ENCODE peak calls at places on chromosome 22, in nine cellular contexts. W is HFF-Myc, Q is cardiac muscle cell, L is HFFc6, S is fibroblast of mammary gland, K is cardiac fibroblast, E is lung microvascular endothelial cell, T is mucosa of gallbladder, I is kidney tubule cell. V is an unnamed sample.

GRCh38 chr22:46737976-46738641 is at the start of gene CERK:
- DNase-seq in W (no peak), Q (peak), L (peak), S (peak), K (peak), E (peak), T (peak), I (peak), V (peak)

GRCh38 chr22:50260801-50261614 is 475 bp downstream of the MAPK12 start:
- DNase-seq in W (no peak), Q (peak), L (peak), S (peak), K (peak), E (peak), T (no peak), I (peak), V (no peak)

GRCh38 chr22:28594784-28595324 is 84.8 kb downstream of the TTC28 start:
- DNase-seq in W (peak), Q (peak), L (peak), S (peak), K (peak), E (peak), T (no peak), I (peak), V (no peak)

GRCh38 chr22:21455334-21456089 is 11.7 kb upstream of the TMEM191C start:
- DNase-seq in W (no peak), Q (no peak), L (no peak), S (no peak), K (no peak), E (no peak), T (peak), I (no peak), V (peak)

GRCh38 chr22:27842236-27842993 is 40.9 kb upstream of the MN1 start:
- DNase-seq in W (no peak), Q (peak), L (no peak), S (no peak), K (no peak), E (no peak), T (no peak), I (no peak), V (no peak)

GRCh38 chr22:40518840-40519239 is 117.7 kb downstream of the MRTFA start:
- DNase-seq in W (no peak), Q (no peak), L (no peak), S (no peak), K (no peak), E (no peak), T (no peak), I (no peak), V (no peak)

GRCh38 chr22:45064313-45065268 is 54.8 kb upstream of the PHF21B start:
- DNase-seq in W (peak), Q (no peak), L (peak), S (peak), K (peak), E (no peak), T (no peak), I (peak), V (no peak)

GRCh38 chr22:24117942-24118341 is 63.3 kb upstream of the SUSD2 start:
- DNase-seq in W (no peak), Q (no peak), L (no peak), S (no peak), K (no peak), E (no peak), T (no peak), I (no peak), V (no peak)

GRCh38 chr22:19133561-19133960 is 2.5 kb downstream of the TSSK2 start:
- DNase-seq in W (no peak), Q (no peak), L (no peak), S (no peak), K (no peak), E (no peak), T (no peak), I (no peak), V (no peak)

GRCh38 chr22:19710769-19711106 is 3.6 kb upstream of the SEPTIN5 start:
- DNase-seq in W (no peak), Q (no peak), L (no peak), S (no peak), K (no peak), E (no peak), T (no peak), I (no peak), V (no peak)

GRCh38 chr22:21963790-21964211 is 11.2 kb upstream of the PPM1F start:
- DNase-seq in W (no peak), Q (no peak), L (no peak), S (no peak), K (no peak), E (no peak), T (no peak), I (no peak), V (no peak)

GRCh38 chr22:30121988-30122387 is 41.7 kb downstream of the HORMAD2 start:
- DNase-seq in W (no peak), Q (no peak), L (no peak), S (no peak), K (no peak), E (no peak), T (no peak), I (no peak), V (no peak)

GRCh38 chr22:30694638-30695350 is at the start of gene OSBP2:
- DNase-seq in W (no peak), Q (peak), L (no peak), S (no peak), K (no peak), E (peak), T (peak), I (peak), V (peak)

GRCh38 chr22:31630331-31631329 is 31.4 kb downstream of the PISD start:
- DNase-seq in W (no peak), Q (peak), L (peak), S (peak), K (peak), E (peak), T (peak), I (peak), V (peak)

GRCh38 chr22:39110631-39111561 is 13.9 kb downstream of the APOBEC3H start:
- DNase-seq in W (no peak), Q (no peak), L (no peak), S (no peak), K (no peak), E (no peak), T (no peak), I (peak), V (no peak)

GRCh38 chr22:20175597-20175900 is 24.7 kb upstream of the CCDC188 start:
- DNase-seq in W (peak), Q (no peak), L (no peak), S (peak), K (no peak), E (peak), T (no peak), I (no peak), V (no peak)

GRCh38 chr22:18045794-18046193 is 21.4 kb upstream of the MICAL3 start:
- DNase-seq in W (no peak), Q (no peak), L (no peak), S (no peak), K (no peak), E (no peak), T (no peak), I (no peak), V (no peak)

GRCh38 chr22:24067587-24068376 is 56.7 kb downstream of the CABIN1 start:
- DNase-seq in W (no peak), Q (no peak), L (no peak), S (no peak), K (no peak), E (no peak), T (peak), I (peak), V (no peak)

GRCh38 chr22:35524966-35525686 is 15.5 kb upstream of the RASD2 start:
- DNase-seq in W (no peak), Q (no peak), L (no peak), S (no peak), K (no peak), E (no peak), T (peak), I (no peak), V (no peak)

GRCh38 chr22:42648368-42649260 is 578 bp downstream of the CYB5R3 start:
- DNase-seq in W (no peak), Q (no peak), L (no peak), S (peak), K (peak), E (peak), T (peak), I (peak), V (no peak)

GRCh38 chr22:50479686-50480085 is 1.7 kb upstream of the ADM2 start:
- DNase-seq in W (no peak), Q (no peak), L (no peak), S (no peak), K (no peak), E (no peak), T (no peak), I (no peak), V (no peak)

GRCh38 chr22:36467946-36468345 is 13.5 kb downstream of the TXN2 start:
- DNase-seq in W (peak), Q (no peak), L (peak), S (peak), K (peak), E (no peak), T (no peak), I (peak), V (no peak)

GRCh38 chr22:50734986-50735738 is 2.8 kb upstream of the ACR start:
- DNase-seq in W (no peak), Q (no peak), L (no peak), S (no peak), K (no peak), E (no peak), T (no peak), I (no peak), V (no peak)

GRCh38 chr22:48244388-48245118 is 1482.1 kb downstream of the TBC1D22A start:
- DNase-seq in W (no peak), Q (no peak), L (no peak), S (no peak), K (no peak), E (no peak), T (no peak), I (no peak), V (no peak)

GRCh38 chr22:50218996-50219727 is 18.4 kb downstream of the SELENOO start:
- DNase-seq in W (peak), Q (peak), L (peak), S (peak), K (peak), E (peak), T (peak), I (peak), V (no peak)

GRCh38 chr22:49328076-49328475 is 499.6 kb downstream of the BRD1 start:
- DNase-seq in W (no peak), Q (no peak), L (no peak), S (no peak), K (no peak), E (no peak), T (peak), I (no peak), V (no peak)

GRCh38 chr22:39290724-39291161 is 28.7 kb downstream of the RPL3 start:
- DNase-seq in W (no peak), Q (peak), L (no peak), S (peak), K (peak), E (peak), T (no peak), I (peak), V (no peak)

GRCh38 chr22:45458532-45458931 is 44.2 kb upstream of the FBLN1 start:
- DNase-seq in W (no peak), Q (no peak), L (no peak), S (no peak), K (no peak), E (no peak), T (no peak), I (no peak), V (no peak)

GRCh38 chr22:43506487-43506886 is 94.7 kb downstream of the MPPED1 start:
- DNase-seq in W (no peak), Q (no peak), L (no peak), S (no peak), K (no peak), E (no peak), T (no peak), I (no peak), V (no peak)

GRCh38 chr22:49308300-49308699 is 519.4 kb downstream of the BRD1 start:
- DNase-seq in W (no peak), Q (no peak), L (no peak), S (no peak), K (no peak), E (no peak), T (no peak), I (no peak), V (no peak)

GRCh38 chr22:30235687-30236170 is 10.8 kb downstream of the LIF start:
- DNase-seq in W (no peak), Q (no peak), L (peak), S (no peak), K (no peak), E (no peak), T (peak), I (peak), V (no peak)

GRCh38 chr22:21714784-21715183 is 20.8 kb downstream of the YPEL1 start:
- DNase-seq in W (no peak), Q (no peak), L (no peak), S (no peak), K (no peak), E (no peak), T (no peak), I (no peak), V (no peak)

GRCh38 chr22:27107824-27108223 is 450.4 kb downstream of the MIAT start:
- DNase-seq in W (peak), Q (no peak), L (peak), S (peak), K (peak), E (peak), T (peak), I (peak), V (no peak)

GRCh38 chr22:47592791-47593190 is 830.3 kb downstream of the TBC1D22A start:
- DNase-seq in W (no peak), Q (no peak), L (no peak), S (no peak), K (no peak), E (no peak), T (no peak), I (no peak), V (no peak)

GRCh38 chr22:50186181-50186731 is 543 bp downstream of the TRABD start:
- DNase-seq in W (no peak), Q (peak), L (no peak), S (no peak), K (no peak), E (no peak), T (no peak), I (no peak), V (no peak)

GRCh38 chr22:31142285-31142684 is 2.0 kb upstream of the PLA2G3 start:
- DNase-seq in W (no peak), Q (no peak), L (no peak), S (no peak), K (no peak), E (no peak), T (no peak), I (no peak), V (no peak)

GRCh38 chr22:32702421-32702820 is 99.1 kb upstream of the TIMP3 start:
- DNase-seq in W (no peak), Q (no peak), L (no peak), S (no peak), K (no peak), E (no peak), T (no peak), I (no peak), V (no peak)

GRCh38 chr22:27372364-27372763 is 429.2 kb downstream of the MN1 start:
- DNase-seq in W (no peak), Q (no peak), L (no peak), S (no peak), K (no peak), E (no peak), T (peak), I (no peak), V (no peak)

V was measured in neural crest cell.